ENCODE peak calls at places on chromosomes 12 and 14, in eight cellular contexts. E is right atrium auricular region; A is A549; R is breast epithelium; D is transverse colon; V is IMR-90; J is CD8-positive, alpha-beta T cell; S is Peyer's patch. Y is an unnamed sample.

GRCh38 chr14:66624319-66624937 is 116.5 kb downstream of the GPHN start:
- DNase-seq in E (peak; percentile 69), A (peak; percentile 35), R (no peak), D (peak; percentile 35), V (peak; percentile 69), J (no peak), S (no peak), Y (no peak)

GRCh38 chr12:74610711-74611110 is 73.1 kb downstream of the ATXN7L3B start:
- DNase-seq in E (no peak), A (no peak), R (no peak), D (no peak), V (no peak), J (no peak), S (no peak), Y (no peak)

GRCh38 chr12:85573635-85574214 is 262.5 kb downstream of the RASSF9 start:
- DNase-seq in E (no peak), A (no peak), R (no peak), D (no peak), V (no peak), J (no peak), S (no peak), Y (no peak)

GRCh38 chr12:18313316-18313715 is 52.0 kb downstream of the PIK3C2G start:
- DNase-seq in E (no peak), A (no peak), R (no peak), D (no peak), V (no peak), J (no peak), S (no peak), Y (no peak)

GRCh38 chr12:62930546-62931425 is 4.2 kb downstream of the PPM1H start:
- DNase-seq in E (no peak), A (no peak), R (no peak), D (no peak), V (peak; percentile 4), J (no peak), S (no peak), Y (no peak)

GRCh38 chr14:105937253-105938054 is 411.1 kb downstream of the TMEM121 start:
- DNase-seq in E (no peak), A (no peak), R (no peak), D (no peak), V (no peak), J (no peak), S (peak; percentile 35), Y (no peak)

GRCh38 chr12:106721931-106722330 is 52.6 kb upstream of the RIC8B start:
- DNase-seq in E (no peak), A (no peak), R (no peak), D (no peak), V (no peak), J (no peak), S (no peak), Y (no peak)

GRCh38 chr12:122166422-122167327 is 7.3 kb downstream of the IL31 start:
- DNase-seq in E (no peak), A (no peak), R (no peak), D (no peak), V (no peak), J (no peak), S (no peak), Y (no peak)

GRCh38 chr12:11779286-11779685 is 129.8 kb downstream of the ETV6 start:
- DNase-seq in E (no peak), A (no peak), R (no peak), D (no peak), V (peak; percentile 78), J (no peak), S (no peak), Y (no peak)

GRCh38 chr12:12333980-12334709 is 15.9 kb downstream of the MANSC1 start:
- DNase-seq in E (no peak), A (peak; percentile 72), R (no peak), D (peak; percentile 64), V (peak; percentile 46), J (peak; percentile 37), S (peak; percentile 65), Y (peak; percentile 35)

GRCh38 chr12:53073881-53074280 is 5.3 kb downstream of the SPRYD3 start:
- DNase-seq in E (peak; percentile 59), A (no peak), R (no peak), D (no peak), V (no peak), J (no peak), S (peak; percentile 9), Y (peak; percentile 21)

GRCh38 chr14:65098586-65098985 is 3.7 kb downstream of the MAX start:
- DNase-seq in E (no peak), A (no peak), R (no peak), D (no peak), V (peak; percentile 46), J (no peak), S (no peak), Y (no peak)

GRCh38 chr12:10511756-10512355 is 6.2 kb downstream of the EIF2S3B start:
- DNase-seq in E (no peak), A (no peak), R (no peak), D (no peak), V (no peak), J (no peak), S (no peak), Y (no peak)

GRCh38 chr14:71198681-71199080 is 291.4 kb downstream of the PCNX1 start:
- DNase-seq in E (no peak), A (no peak), R (no peak), D (peak; percentile 25), V (no peak), J (no peak), S (no peak), Y (no peak)

GRCh38 chr14:35229495-35230089 is 62.6 kb upstream of the PSMA6 start:
- DNase-seq in E (no peak), A (peak; percentile 50), R (no peak), D (no peak), V (no peak), J (no peak), S (no peak), Y (no peak)
- TF ChIP-seq CTCF in E (peak; percentile 48), A (peak; percentile 51), R (no peak), D (peak; percentile 21), V (no peak), J (peak; percentile 45), S (no peak), Y (no peak)

GRCh38 chr14:104751539-104752337 is 1.2 kb upstream of the SIVA1 start:
- DNase-seq in E (no peak), A (no peak), R (no peak), D (no peak), V (no peak), J (no peak), S (no peak), Y (peak; percentile 67)

GRCh38 chr14:104747876-104748275 is 5.1 kb upstream of the SIVA1 start:
- DNase-seq in E (no peak), A (no peak), R (no peak), D (no peak), V (no peak), J (no peak), S (no peak), Y (no peak)

GRCh38 chr14:104749111-104749649 is 3.8 kb upstream of the SIVA1 start:
- DNase-seq in E (no peak), A (no peak), R (no peak), D (peak; percentile 68), V (peak; percentile 58), J (no peak), S (peak; percentile 85), Y (no peak)

GRCh38 chr14:104750658-104751057 is 2.3 kb upstream of the SIVA1 start:
- DNase-seq in E (no peak), A (no peak), R (no peak), D (no peak), V (no peak), J (no peak), S (no peak), Y (no peak)

DNA sequence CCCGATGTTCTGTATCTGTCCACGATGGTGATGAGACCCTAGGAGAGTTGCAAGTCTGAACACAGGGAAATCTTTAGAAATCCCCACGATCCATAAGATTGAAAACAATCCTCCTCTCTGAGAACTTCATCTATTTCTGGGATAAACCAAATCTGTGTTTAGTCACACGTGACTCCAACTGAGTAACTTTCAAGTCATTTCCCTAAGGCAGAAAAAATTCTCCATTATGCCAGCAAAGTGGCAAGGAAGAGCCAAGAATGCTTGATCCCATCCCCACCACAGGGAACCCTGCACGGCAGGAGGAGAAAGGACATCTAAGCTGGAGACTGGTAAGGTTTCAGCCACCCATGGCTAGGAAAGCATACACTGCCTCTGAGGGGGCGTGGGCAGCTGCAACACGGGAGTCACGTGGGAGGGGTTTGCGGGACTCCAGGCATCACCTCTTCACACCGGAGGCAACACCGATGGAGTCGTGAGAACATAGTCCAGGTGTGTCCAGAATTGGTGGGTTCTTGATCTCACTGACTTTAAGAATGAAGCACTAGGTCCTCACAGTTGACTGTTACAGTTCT is 2.9 kb upstream of the SIVA1 start:
- DNase-seq in E (no peak), A (no peak), R (no peak), D (no peak), V (peak; percentile 48), J (no peak), S (no peak), Y (no peak)
- H3K9me3 ChIP-seq in E (no peaks in the 10 kb centered on the region), A (no peaks in the 10 kb centered on the region), R (no peaks in the 10 kb centered on the region), D (no peaks in the 10 kb centered on the region), V (no peaks in the 10 kb centered on the region), J (no peaks in the 10 kb centered on the region), S (no peaks in the 10 kb centered on the region), Y (no peaks in the 10 kb centered on the region)

DNA sequence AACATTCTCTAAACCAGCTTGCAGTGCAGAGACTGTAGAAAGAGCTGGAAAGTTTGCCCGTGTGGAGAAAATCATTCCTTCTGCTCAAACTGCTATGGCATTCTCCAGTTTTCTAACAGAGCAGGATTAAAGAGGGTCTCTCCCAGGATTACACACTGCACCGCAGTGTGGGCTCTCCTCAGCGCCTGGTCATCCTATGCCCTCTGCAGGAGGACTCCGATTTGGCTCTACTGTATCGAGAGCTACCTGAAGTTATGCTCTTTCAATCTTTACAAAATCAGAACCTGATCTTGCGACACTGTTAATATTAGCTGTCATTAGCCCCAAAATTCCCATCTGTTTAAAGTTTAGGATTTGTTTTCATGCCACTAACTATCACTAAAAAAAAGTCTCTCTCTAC is 33.0 kb downstream of the BHLHE41 start:
- DNase-seq in E (no peak), A (no peak), R (no peak), D (no peak), V (no peak), J (no peak), S (no peak), Y (no peak)
- TF ChIP-seq CTCF in E (peak; percentile 47), A (no peak), R (no peak), D (no peak), V (peak; percentile 35), J (no peak), S (no peak), Y (peak; percentile 22)

GRCh38 chr12:114406326-114407033 is 536 bp upstream of the TBX5 start:
- DNase-seq in E (no peak), A (no peak), R (no peak), D (no peak), V (peak; percentile 78), J (no peak), S (no peak), Y (no peak)

GRCh38 chr12:114404451-114405198 is 1.3 kb downstream of the TBX5 start:
- DNase-seq in E (no peak), A (no peak), R (no peak), D (no peak), V (peak; percentile 39), J (no peak), S (no peak), Y (no peak)

GRCh38 chr12:114405449-114406271 is at the start of gene TBX5:
- DNase-seq in E (no peak), A (no peak), R (no peak), D (no peak), V (peak; percentile 93), J (no peak), S (no peak), Y (no peak)

GRCh38 chr12:114403690-114404450 is 2.1 kb downstream of the TBX5 start:
- DNase-seq in E (no peak), A (no peak), R (no peak), D (no peak), V (peak; percentile 69), J (no peak), S (no peak), Y (no peak)

GRCh38 chr12:114405199-114405448 is 820 bp downstream of the TBX5 start:
- DNase-seq in E (no peak), A (no peak), R (no peak), D (no peak), V (no peak), J (no peak), S (no peak), Y (no peak)
- H3K9me3 ChIP-seq in E (no peaks in the 10 kb centered on the region), A (no peaks in the 10 kb centered on the region), R (no peaks in the 10 kb centered on the region), D (no peaks in the 10 kb centered on the region), V (no peaks in the 10 kb centered on the region), J (no peaks in the 10 kb centered on the region), S (no peaks in the 10 kb centered on the region), Y (no peaks in the 10 kb centered on the region)